ENCODE peak calls at places on chromosomes 13 and 19, in five cellular contexts. M is H1, G is NT2/D1, P is HepG2, L is GM12878. W is an unnamed sample.

GRCh38 chr13:28792992-28793391 is 27.1 kb upstream of the MTUS2 start:
- DNase-seq in L (no peak), M (no peak), G (no peak), P (no peak), W (no peak)

GRCh38 chr19:45253396-45254027 is 2.4 kb downstream of the MARK4 start:
- DNase-seq in M (no peak), G (no peak), P (no peak), L (no peak), W (no peak)

GRCh38 chr13:24630851-24631341 is 49.3 kb upstream of the ATP12A start:
- DNase-seq in M (no peak), P (no peak), G (peak), L (no peak), W (no peak)

GRCh38 chr13:96652506-96652905 is 341.8 kb downstream of the OXGR1 start:
- DNase-seq in P (no peak), M (no peak), L (no peak), G (no peak), W (no peak)

GRCh38 chr19:3360494-3361383 is 5.6 kb upstream of the NFIC start:
- DNase-seq in P (no peak), M (peak), G (no peak), L (no peak), W (no peak)

GRCh38 chr13:41356788-41357187 is 45.7 kb downstream of the NAA16 start:
- DNase-seq in P (no peak), L (no peak), M (no peak), G (no peak), W (no peak)

GRCh38 chr19:6787393-6787792 is 14.9 kb downstream of the VAV1 start:
- DNase-seq in M (no peak), P (no peak), G (no peak), L (no peak), W (no peak)

GRCh38 chr19:31262673-31263308 is 86.4 kb downstream of the TSHZ3 start:
- DNase-seq in G (no peak), L (no peak), P (no peak), M (no peak), W (no peak)

GRCh38 chr13:113862766-113863510 is 938 bp downstream of the GAS6 start:
- DNase-seq in L (no peak), M (peak), G (no peak), P (no peak), W (peak)

GRCh38 chr13:113005076-113005865 is 36.3 kb downstream of the MCF2L start:
- DNase-seq in M (no peak), P (no peak), G (no peak), L (no peak), W (no peak)

GRCh38 chr13:102504002-102504401 is 92.8 kb upstream of the TPP2 start:
- DNase-seq in L (no peak), M (no peak), P (no peak), G (no peak), W (no peak)

GRCh38 chr13:45807520-45808099 is 43.9 kb downstream of the SIAH3 start:
- DNase-seq in L (peak), P (peak), G (peak), M (no peak), W (peak)

GRCh38 chr13:98954313-98954712 is 23.6 kb downstream of the DOCK9 start:
- DNase-seq in G (peak), P (no peak), L (no peak), M (peak), W (no peak)

GRCh38 chr13:43877788-43878187 is 1.8 kb downstream of the CCDC122 start:
- DNase-seq in G (no peak), M (no peak), L (no peak), P (no peak), W (no peak)

GRCh38 chr19:38216785-38217746 is 7.0 kb downstream of the DPF1 start:
- DNase-seq in M (no peak), G (no peak), L (no peak), P (no peak), W (no peak)
- TF ChIP-seq SUZ12 in M (no peak), G (no peak), L (no peak), P (no peak), W (no peak)

DNA sequence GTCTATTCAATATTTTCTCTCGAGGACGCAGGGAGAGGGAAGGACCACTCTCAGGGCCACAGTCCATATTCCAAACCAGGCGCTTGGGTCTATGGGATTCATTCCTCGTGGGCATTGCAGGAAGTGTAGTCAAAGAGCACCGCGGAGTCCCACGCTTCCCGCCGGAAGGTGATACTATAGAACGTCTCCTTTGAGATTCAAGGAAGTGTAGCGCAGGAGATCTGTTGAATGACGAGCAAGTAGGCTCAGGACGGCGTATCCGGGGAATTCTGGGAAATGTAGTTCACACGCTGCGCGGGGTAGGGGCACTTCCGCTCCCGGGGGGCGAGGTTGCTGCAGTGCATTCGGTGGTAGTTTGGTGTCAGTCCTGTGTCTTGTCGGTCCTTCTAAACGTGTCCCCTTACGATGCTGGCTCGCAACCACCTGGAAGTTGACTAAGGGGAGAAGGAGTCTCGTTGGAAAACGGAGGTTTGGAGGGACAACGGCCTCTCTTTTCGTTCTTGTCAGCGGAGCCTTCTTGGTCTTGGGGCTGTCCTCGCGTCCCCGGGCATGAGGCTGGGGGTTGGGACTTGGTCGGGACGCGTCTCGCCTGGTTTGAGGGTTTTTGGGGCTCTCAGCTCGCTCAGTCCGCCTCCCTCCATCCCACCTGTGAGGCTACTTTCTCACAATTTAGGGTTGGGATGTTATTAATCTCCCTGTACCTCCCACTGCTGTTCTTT is at the start of gene ZNF284:
- DNase-seq in M (peak), P (peak), G (peak), L (peak), W (peak)
- TF ChIP-seq SUZ12 in M (no peak), P (peak), G (no peak), L (no peak), W (no peak)

DNA sequence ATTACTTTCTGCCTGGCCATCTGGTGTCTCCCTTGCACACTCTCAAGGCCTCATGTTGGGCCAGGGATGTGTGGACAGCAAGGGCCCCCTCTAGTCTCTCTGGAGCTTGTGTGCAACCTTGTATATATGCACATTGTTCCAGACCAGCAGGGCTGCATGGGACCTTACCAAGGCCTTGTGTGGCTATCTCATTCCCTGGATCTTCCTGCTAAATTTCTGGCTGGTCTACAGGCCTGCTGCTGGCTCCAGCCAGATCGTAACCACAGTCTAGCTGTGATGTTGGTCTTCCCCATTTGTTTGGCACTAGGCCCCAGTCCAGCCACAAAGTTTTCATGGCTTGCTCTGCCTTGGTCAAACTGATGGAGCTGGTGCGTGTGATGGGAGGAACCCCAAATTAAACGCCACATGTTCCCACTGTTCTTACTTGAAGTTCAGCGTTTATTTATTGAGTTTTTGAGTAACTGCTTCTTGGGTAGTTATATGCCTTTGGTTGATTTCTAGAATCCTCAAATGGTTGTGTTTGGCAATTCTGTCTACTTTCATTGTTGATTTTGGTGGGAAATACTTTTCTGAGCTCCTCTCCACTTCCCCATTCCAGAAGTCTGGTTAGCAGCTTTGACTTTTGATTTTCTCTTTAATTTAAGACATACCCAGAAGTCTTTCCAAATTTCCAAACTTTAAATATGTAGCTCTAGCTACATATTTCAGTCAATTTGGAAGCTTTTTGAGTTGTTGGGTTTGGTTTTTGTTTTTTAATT is 56.4 kb downstream of the SIPA1L3 start:
- DNase-seq in G (no peak), L (no peak), P (peak), M (no peak), W (no peak)
- TF ChIP-seq SUZ12 in G (no peak), L (no peak), P (no peak), M (no peak), W (no peak)

DNA sequence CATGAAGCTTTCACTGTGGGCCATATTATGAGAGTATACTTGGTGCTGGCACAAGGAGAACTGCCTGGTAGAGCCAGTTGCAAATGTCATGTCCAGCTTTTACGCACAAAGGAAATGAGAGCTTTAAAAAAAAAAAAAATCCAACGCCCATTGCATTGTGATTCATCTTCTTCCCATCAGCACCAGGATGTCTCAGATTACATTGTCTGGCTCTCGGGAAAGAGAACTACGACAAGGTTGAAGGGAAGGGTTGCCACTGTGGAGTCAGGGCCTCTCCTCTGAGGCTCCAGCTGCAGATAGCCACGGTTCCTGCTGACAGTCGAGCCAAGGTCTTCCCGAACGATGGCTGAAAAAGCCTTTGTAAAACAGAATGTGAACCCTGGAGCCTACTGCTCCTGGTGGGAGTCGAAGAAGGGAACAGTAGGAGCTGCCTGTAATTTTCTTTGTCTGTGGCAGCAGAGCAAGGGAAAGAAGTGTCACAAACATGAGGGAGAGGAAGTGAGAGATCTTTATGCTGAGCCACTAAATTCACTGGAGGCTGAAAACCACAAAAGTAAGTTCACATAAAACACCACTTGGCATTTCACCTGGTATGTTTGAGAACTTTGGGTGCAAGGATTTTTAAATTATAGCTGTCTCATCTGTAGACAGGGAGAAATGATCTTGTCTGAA is 704.7 kb downstream of the DIAPH3 start:
- DNase-seq in G (no peak), P (no peak), M (no peak), L (no peak), W (no peak)
- TF ChIP-seq SUZ12 in G (no peak), P (no peak), M (no peak), L (no peak), W (no peak)

GRCh38 chr19:52170304-52170703 is 1.1 kb downstream of the ZNF836 start:
- DNase-seq in M (no peak), P (no peak), L (no peak), G (no peak), W (no peak)

GRCh38 chr19:52171321-52172169 is at the start of gene ZNF836:
- DNase-seq in G (no peak), L (peak), M (peak), P (peak), W (peak)

GRCh38 chr19:52172347-52172746 is 926 bp upstream of the ZNF836 start:
- DNase-seq in L (no peak), M (no peak), P (no peak), G (no peak), W (no peak)

GRCh38 chr19:52176574-52176973 is 5.2 kb upstream of the ZNF836 start:
- DNase-seq in P (no peak), G (no peak), L (no peak), M (no peak), W (no peak)

DNA sequence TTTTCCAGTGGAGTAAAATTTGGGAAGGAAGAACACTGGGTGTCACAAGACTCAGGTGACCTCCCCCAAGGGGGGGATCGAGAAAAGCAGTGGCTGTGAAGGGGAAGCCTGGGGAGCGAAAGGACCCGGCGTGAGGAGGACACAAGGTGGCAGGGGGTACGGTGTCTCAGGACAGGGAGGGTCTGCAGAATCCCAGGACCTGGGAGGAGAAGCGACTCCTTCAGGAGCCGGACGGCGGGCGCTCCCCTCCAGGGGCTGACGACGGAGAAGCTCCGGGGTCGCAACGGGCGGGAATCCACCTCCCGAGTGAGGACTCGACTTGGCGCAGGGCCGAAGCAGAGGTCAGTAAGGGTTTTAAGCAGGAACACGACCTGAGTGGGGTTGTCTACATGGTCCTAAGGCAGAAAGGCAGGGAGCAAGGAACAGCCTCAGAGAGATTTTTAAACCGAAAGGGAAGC is 529 bp downstream of the ZNF836 start:
- DNase-seq in P (no peak), G (no peak), M (peak), L (no peak), W (no peak)
- TF ChIP-seq SUZ12 in P (no peak), G (no peak), M (no peak), L (no peak), W (no peak)

GRCh38 chr19:1254081-1254527 is 5.7 kb downstream of the MIDN start:
- DNase-seq in P (no peak), L (no peak), M (no peak), G (no peak), W (no peak)
- TF ChIP-seq SUZ12 in P (no peak), L (no peak), M (no peak), G (no peak), W (no peak)

GRCh38 chr19:16117594-16118033 is 5.9 kb downstream of the RAB8A start:
- DNase-seq in L (no peak), G (no peak), M (no peak), P (no peak), W (no peak)

GRCh38 chr19:16113727-16114126 is 2.0 kb downstream of the RAB8A start:
- DNase-seq in G (no peak), L (no peak), M (no peak), P (no peak), W (no peak)

GRCh38 chr19:16116067-16116466 is 4.4 kb downstream of the RAB8A start:
- DNase-seq in P (peak), L (no peak), G (no peak), M (no peak), W (no peak)

GRCh38 chr19:16112778-16113177 is 1.1 kb downstream of the RAB8A start:
- DNase-seq in L (no peak), M (no peak), G (no peak), P (no peak), W (no peak)

DNA sequence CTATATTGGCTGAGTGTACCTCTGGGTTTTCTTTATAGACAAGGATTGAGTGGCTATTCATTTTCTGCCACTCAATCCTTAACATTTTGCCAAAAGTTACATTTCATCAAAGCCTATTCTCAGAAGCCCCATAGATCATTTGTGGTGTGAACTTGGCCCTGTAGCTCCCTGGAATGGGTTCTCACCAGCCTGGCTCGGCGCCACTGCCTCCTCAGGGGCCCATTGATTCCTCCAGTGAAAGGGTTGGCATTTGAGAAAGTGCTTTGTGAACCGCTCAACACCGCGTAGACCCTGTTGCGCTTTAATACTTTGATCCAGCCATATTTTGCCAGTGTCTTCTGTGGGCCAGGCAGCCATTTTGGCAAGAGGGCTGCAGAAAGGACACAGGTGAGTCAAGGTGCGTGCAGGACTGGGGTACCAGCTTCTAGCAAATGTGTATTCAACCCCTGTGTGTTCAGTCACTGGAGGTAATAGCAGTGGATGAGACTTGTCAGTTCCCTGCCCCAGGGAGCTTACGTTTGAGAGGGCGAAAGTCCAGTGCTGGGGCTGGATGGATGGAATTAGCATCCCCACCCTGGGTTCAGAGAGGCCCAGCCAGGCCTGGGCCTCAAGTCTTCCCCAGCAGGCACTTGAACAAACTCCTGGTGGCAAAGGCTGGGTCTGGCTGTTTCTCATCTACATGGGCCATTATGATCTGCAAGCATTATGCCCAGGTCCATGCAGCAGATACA is 3.8 kb downstream of the RAB8A start:
- DNase-seq in P (no peak), M (no peak), G (no peak), L (no peak), W (no peak)
- TF ChIP-seq SUZ12 in P (no peak), M (no peak), G (no peak), L (no peak), W (no peak)

W was measured in HEK293T.